ENCODE peak calls at places on chromosome 21, in five cellular contexts. X is HuH-7, H is lower leg skin, S is NCI-H345, W is COR-L47. R is an unnamed sample.

GRCh38 chr21:26939532-26940181 is 27.2 kb downstream of the ADAMTS5 start:
- DNase-seq in X (no peak), H (no peak), S (no peak), W (no peak), R (no peak)

GRCh38 chr21:45900034-45900868 is 81.3 kb upstream of the COL6A1 start:
- DNase-seq in X (no peak), H (no peak), S (no peak), W (no peak), R (no peak)

GRCh38 chr21:38082936-38083335 is 166.7 kb upstream of the KCNJ6 start:
- DNase-seq in X (no peak), H (no peak), S (no peak), W (no peak), R (no peak)

GRCh38 chr21:27425172-27425571 is 458.3 kb upstream of the ADAMTS5 start:
- DNase-seq in X (no peak), H (no peak), S (no peak), W (no peak), R (no peak)

GRCh38 chr21:46557469-46557868 is 47.4 kb downstream of the S100B start:
- DNase-seq in X (no peak), H (peak), S (no peak), W (no peak), R (no peak)

GRCh38 chr21:43712268-43712942 is 6.5 kb upstream of the PDXK start:
- DNase-seq in X (no peak), H (no peak), S (peak), W (peak), R (no peak)

GRCh38 chr21:22351076-22351475 is 1352.9 kb downstream of the NCAM2 start:
- DNase-seq in X (no peak), H (no peak), S (no peak), W (no peak), R (no peak)

GRCh38 chr21:37341254-37341960 is 25.2 kb upstream of the DYRK1A start:
- DNase-seq in X (no peak), H (no peak), S (no peak), W (no peak), R (no peak)

GRCh38 chr21:45514311-45515021 is 27.8 kb downstream of the SLC19A1 start:
- DNase-seq in X (no peak), H (no peak), S (no peak), W (no peak), R (no peak)

GRCh38 chr21:44540741-44541288 is 820 bp upstream of the KRTAP10-1 start:
- DNase-seq in X (no peak), H (peak), S (no peak), W (no peak), R (no peak)

GRCh38 chr21:45386728-45387371 is 18.1 kb upstream of the COL18A1 start:
- DNase-seq in X (no peak), H (peak), S (no peak), W (no peak), R (no peak)

GRCh38 chr21:26795866-26796329 is 49.3 kb downstream of the ADAMTS1 start:
- DNase-seq in X (peak), H (no peak), S (peak), W (peak), R (no peak)

GRCh38 chr21:36820176-36821031 is 121.5 kb downstream of the SIM2 start:
- DNase-seq in X (no peak), H (no peak), S (no peak), W (no peak), R (no peak)

GRCh38 chr21:29182674-29183073 is 52.2 kb downstream of the MAP3K7CL start:
- DNase-seq in X (no peak), H (no peak), S (no peak), W (no peak), R (no peak)